ENCODE peak calls at places on chromosomes 6 and 20, in four cellular contexts. M, P, Q and S are unnamed samples.
A peak's percentile ranks its signal among the peaks of the same experiment; 100 is the strongest.

GRCh38 chr6:31559958-31560696 is 12.0 kb upstream of the LTA start:
- DNase-seq in P (no peak), M (peak; percentile 66), Q (peak; percentile 88), S (no peak)

GRCh38 chr6:53737746-53738145 is 57.1 kb upstream of the LRRC1 start:
- DNase-seq in P (peak; percentile 45), Q (no peak), M (no peak), S (no peak)

GRCh38 chr6:12717356-12717755 is 789 bp downstream of the PHACTR1 start:
- DNase-seq in P (peak; percentile 15), M (no peak), Q (no peak), S (no peak)

GRCh38 chr20:49699200-49699992 is 14.3 kb downstream of the B4GALT5 start:
- DNase-seq in P (no peak), M (no peak), Q (no peak), S (no peak)

GRCh38 chr6:166262738-166263515 is 45.3 kb downstream of the PRR18 start:
- DNase-seq in Q (no peak), P (no peak), M (no peak), S (no peak)

GRCh38 chr6:44194326-44194725 is 22.4 kb upstream of the MYMX start:
- DNase-seq in P (no peak), Q (no peak), M (no peak), S (no peak)

GRCh38 chr20:20488388-20488787 is 120.5 kb downstream of the INSM1 start:
- DNase-seq in Q (no peak), P (no peak), M (no peak), S (no peak)

GRCh38 chr6:121940728-121941127 is 458.7 kb upstream of the HSF2 start:
- DNase-seq in Q (no peak), P (no peak), M (no peak), S (no peak)

GRCh38 chr20:40494238-40494637 is 194.8 kb downstream of the MAFB start:
- DNase-seq in P (no peak), Q (no peak), M (no peak), S (no peak)

GRCh38 chr6:27545271-27546046 is 72.6 kb upstream of the ZNF184 start:
- DNase-seq in Q (peak; percentile 68), M (peak; percentile 60), P (peak; percentile 90), S (peak; percentile 50)

GRCh38 chr6:11730645-11731044 is 48.0 kb downstream of the ADTRP start:
- DNase-seq in P (no peak), Q (peak; percentile 65), M (no peak), S (no peak)

GRCh38 chr20:37598101-37598530 is 70.4 kb upstream of the BLCAP start:
- DNase-seq in Q (no peak), M (no peak), P (no peak), S (no peak)

GRCh38 chr6:65004283-65004682 is 702.7 kb downstream of the EYS start:
- DNase-seq in Q (no peak), M (no peak), P (no peak), S (peak; percentile 9)

GRCh38 chr20:17680128-17680835 is 1.8 kb downstream of the RRBP1 start:
- DNase-seq in P (peak; percentile 80), M (peak; percentile 27), Q (no peak), S (peak; percentile 10)

GRCh38 chr6:43770417-43771209 is 602 bp downstream of the VEGFA start:
- DNase-seq in P (peak; percentile 45), M (peak; percentile 90), Q (no peak), S (peak; percentile 42)

GRCh38 chr6:27096834-27097511 is 150.5 kb upstream of the PRSS16 start:
- DNase-seq in Q (no peak), P (no peak), M (no peak), S (peak; percentile 38)

GRCh38 chr6:32642707-32643106 is 5.5 kb downstream of the HLA-DQA1 start:
- DNase-seq in P (no peak), Q (no peak), M (no peak), S (no peak)

GRCh38 chr6:126054258-126054702 is 67.9 kb downstream of the TRMT11 start:
- DNase-seq in M (no peak), Q (no peak), P (no peak), S (no peak)

GRCh38 chr6:116447496-116448011 is 13.6 kb upstream of the CALHM6 start:
- DNase-seq in Q (no peak), P (no peak), M (no peak), S (no peak)

GRCh38 chr6:166156942-166157341 is 10.7 kb downstream of the TBXT start:
- DNase-seq in M (no peak), Q (no peak), P (peak; percentile 6), S (peak; percentile 46)

GRCh38 chr6:119871520-119871919 is 522.0 kb upstream of the MAN1A1 start:
- DNase-seq in M (no peak), P (no peak), Q (no peak), S (peak; percentile 15)

GRCh38 chr6:1580109-1580508 is 29.6 kb upstream of the FOXC1 start:
- DNase-seq in P (no peak), M (no peak), Q (no peak), S (no peak)

GRCh38 chr6:104885518-104886043 is 25.9 kb upstream of the HACE1 start:
- DNase-seq in M (no peak), P (no peak), Q (no peak), S (no peak)

GRCh38 chr20:2544211-2544610 is 7.8 kb downstream of the TMC2 start:
- DNase-seq in P (no peak), M (no peak), Q (no peak), S (no peak)

GRCh38 chr6:154080434-154081189 is 41.6 kb downstream of the OPRM1 start:
- DNase-seq in M (no peak), P (no peak), Q (no peak), S (no peak)

GRCh38 chr6:81696505-81696904 is 56.0 kb downstream of the TENT5A start:
- DNase-seq in M (no peak), Q (no peak), P (peak; percentile 25), S (no peak)

GRCh38 chr20:10649080-10649816 is 24.6 kb downstream of the JAG1 start:
- DNase-seq in Q (no peak), P (no peak), M (no peak), S (no peak)

GRCh38 chr6:82624251-82624650 is 260.6 kb downstream of the TPBG start:
- DNase-seq in M (no peak), P (no peak), Q (no peak), S (no peak)

GRCh38 chr6:155187096-155187495 is 76.7 kb upstream of the CLDN20 start:
- DNase-seq in M (no peak), P (no peak), Q (no peak), S (no peak)

GRCh38 chr6:155188707-155189496 is 74.9 kb upstream of the CLDN20 start:
- DNase-seq in M (no peak), P (peak; percentile 27), Q (no peak), S (no peak)

GRCh38 chr6:155187994-155188706 is 75.7 kb upstream of the CLDN20 start:
- DNase-seq in M (no peak), P (no peak), Q (no peak), S (no peak)

GRCh38 chr6:155194399-155194798 is 69.4 kb upstream of the CLDN20 start:
- DNase-seq in Q (no peak), M (no peak), P (no peak), S (no peak)

DNA sequence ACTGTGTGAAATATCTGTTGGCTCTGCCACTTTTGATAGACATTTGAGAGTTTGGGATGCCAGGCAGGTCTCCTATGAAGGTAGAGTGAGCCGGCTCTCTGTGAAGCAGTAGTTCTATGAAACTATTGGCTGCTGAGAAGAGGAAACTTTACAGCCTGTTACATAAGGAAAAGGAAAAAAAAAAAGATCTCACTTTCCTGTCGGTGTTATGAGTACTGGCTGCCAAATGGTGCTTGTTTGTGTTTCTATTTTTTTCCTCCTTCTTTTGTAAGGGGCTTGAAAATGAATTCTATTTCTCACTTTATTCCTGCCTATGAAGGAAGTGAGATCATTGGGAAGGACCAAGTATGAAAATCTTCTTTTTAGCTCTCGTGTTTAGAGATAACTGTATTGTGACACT is 73.1 kb upstream of the CLDN20 start:
- DNase-seq in P (no peak), Q (no peak), M (no peak), S (no peak)
- TF ChIP-seq FOXK2 in P (no peak), Q (no peak), M (no peak), S (no peak)

DNA sequence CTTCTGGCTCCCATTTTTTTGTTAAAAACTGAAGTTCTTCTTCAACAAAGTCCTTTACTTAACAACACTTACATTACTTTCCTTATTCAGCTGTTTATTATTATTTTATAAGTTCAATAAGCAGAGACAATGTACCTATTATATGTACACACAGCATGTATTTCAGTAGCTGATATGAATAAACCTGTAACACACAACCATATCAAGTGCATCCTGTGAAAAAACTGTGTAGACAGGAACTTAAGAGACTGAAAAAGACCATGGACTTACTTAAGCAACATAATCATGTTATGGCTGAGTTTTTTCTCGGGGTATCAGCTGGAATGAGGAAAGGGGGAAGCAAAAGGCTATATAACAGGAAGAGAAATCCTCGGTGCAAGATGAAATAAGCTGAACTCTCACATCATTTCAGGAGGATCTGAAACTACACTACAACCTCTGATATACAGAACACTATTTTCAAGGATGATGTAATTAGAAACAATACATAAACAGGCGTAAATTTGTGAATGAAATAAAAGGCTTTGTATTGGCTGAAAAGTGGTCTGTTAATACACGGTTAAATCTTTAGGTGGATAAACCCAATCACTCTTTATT is 70.9 kb downstream of the REV3L start:
- DNase-seq in M (no peak), Q (peak; percentile 48), P (no peak), S (no peak)
- TF ChIP-seq FOXK2 in M (no peak), Q (no peak), P (no peak), S (no peak)

DNA sequence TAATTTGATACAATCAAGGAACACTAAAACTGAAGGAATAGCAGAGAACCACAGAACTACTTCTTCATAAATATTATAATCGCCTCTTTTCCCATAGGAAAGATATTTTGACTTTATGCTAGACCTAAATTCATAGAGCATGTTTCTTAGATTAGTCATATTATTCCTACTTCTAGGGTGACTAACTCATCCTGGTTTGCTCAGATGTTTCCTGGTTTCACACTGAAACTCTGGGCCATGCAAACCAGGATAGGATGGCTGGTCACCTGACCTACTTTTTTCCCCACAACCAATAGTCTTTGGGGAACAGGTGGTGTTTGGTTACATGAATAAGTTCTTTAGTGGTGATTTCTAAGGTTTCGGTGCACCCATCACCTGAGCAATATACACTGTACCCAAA is 42.8 kb downstream of the MMS22L start:
- DNase-seq in Q (no peak), P (no peak), M (no peak), S (no peak)
- TF ChIP-seq FOXK2 in Q (no peak), P (no peak), M (no peak), S (no peak)

DNA sequence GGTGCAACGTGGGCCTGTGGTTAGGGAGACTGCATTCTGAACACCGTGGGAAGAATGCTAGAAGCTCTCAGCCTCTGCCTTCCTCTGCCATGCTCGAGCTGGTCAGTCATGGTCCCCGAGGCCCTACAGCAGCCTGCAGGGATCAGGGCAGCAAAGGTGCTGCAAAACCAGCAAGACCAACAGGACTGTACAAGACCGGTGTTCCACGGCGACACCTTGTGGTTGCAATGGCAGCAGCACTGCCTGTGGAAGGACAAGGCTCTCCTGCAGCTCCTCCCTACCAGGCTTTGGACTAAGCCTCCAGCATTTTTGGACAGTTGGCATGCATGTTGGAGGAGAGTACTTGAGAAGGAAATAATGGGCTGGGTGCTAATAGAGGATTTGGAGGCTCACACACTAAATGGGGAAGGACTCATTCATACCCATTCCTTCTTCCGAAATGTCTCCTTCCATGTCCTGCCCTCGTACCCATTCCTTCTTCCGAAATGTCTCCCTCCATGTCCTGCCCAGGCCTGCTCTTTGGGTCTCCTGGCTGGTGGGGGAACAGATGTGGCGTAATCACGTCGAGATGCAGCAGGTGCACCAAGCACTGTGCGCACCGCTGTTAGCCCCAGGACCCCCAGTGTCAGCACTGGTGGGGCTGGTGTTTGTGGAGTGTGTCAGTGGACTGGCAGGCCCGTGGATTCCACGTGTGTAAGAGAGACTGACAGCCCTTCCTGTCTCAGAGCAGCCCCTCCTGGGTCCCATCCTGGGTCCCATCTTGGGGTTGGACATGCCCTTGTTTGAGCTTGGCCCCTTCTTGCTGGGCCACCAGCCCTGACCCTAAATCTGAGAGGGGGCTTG is 18.6 kb upstream of the MYT1 start:
- DNase-seq in M (peak; percentile 49), P (no peak), Q (no peak), S (peak; percentile 34)
- TF ChIP-seq FOXK2 in M (no peak), P (no peak), Q (no peak), S (no peak)

GRCh38 chr6:22392711-22393110 is 95.9 kb upstream of the PRL start:
- DNase-seq in P (no peak), M (no peak), Q (no peak), S (no peak)
- TF ChIP-seq FOXK2 in P (no peak), M (no peak), Q (no peak), S (no peak)